ENCODE peak calls at places on chromosome 1, in seven cellular contexts. Z is left ventricle myocardium inferior, Q is activated B cell treated with CpG ODN at 0.5 μM for 24 hours, T is progenitor cell of endocrine pancreas, Y is COR-L47, L is erythroblast, X is posterior cingulate gyrus. J is an unnamed sample.

GRCh38 chr1:227192163-227192562 is 126.1 kb downstream of the CDC42BPA start:
- DNase-seq in X (no peak), Q (no peak), Z (peak; percentile 25), Y (no peak), L (peak; percentile 95), T (no peak), J (no peak)

GRCh38 chr1:63475761-63476160 is 47.3 kb downstream of the ITGB3BP start:
- DNase-seq in T (no peak), L (no peak), Y (no peak), Z (no peak), X (no peak), Q (no peak), J (no peak)

GRCh38 chr1:203638914-203639313 is 12.3 kb downstream of the ATP2B4 start:
- DNase-seq in Y (no peak), L (no peak), X (no peak), Q (no peak), T (no peak), Z (peak; percentile 18), J (no peak)

GRCh38 chr1:3188150-3188971 is 119.4 kb downstream of the PRDM16 start:
- DNase-seq in L (no peak), Z (no peak), Q (no peak), T (no peak), Y (no peak), X (no peak), J (peak; percentile 82)

GRCh38 chr1:168316142-168316541 is 35.5 kb downstream of the TBX19 start:
- DNase-seq in L (no peak), T (no peak), X (no peak), Y (no peak), Q (no peak), Z (no peak), J (no peak)

GRCh38 chr1:66476774-66477173 is 57.2 kb upstream of the SGIP1 start:
- DNase-seq in Y (no peak), X (no peak), Q (no peak), T (no peak), Z (no peak), L (no peak), J (no peak)

GRCh38 chr1:115430717-115431116 is 92.7 kb upstream of the NGF start:
- DNase-seq in Y (no peak), L (peak; percentile 23), Q (no peak), X (no peak), Z (no peak), T (no peak), J (no peak)

GRCh38 chr1:13901041-13901440 is 201.1 kb downstream of the PRDM2 start:
- DNase-seq in Z (no peak), X (no peak), Y (peak; percentile 85), L (no peak), T (no peak), Q (no peak), J (no peak)

GRCh38 chr1:3174487-3175247 is 105.7 kb downstream of the PRDM16 start:
- DNase-seq in X (peak; percentile 49), T (no peak), Y (no peak), Q (no peak), L (no peak), Z (peak; percentile 69), J (peak; percentile 86)

J was measured in upper lobe of left lung.